ENCODE peak calls at places on chromosome 14, in four cellular contexts. One of them, this sample, is unnamed.

GRCh38 chr14:94044476-94045091 is 18.4 kb downstream of the OTUB2 start:
- DNase-seq in DND-41: no peak
- DNase-seq in PC-9: no peak
- DNase-seq in fibroblast of lung: no peak
- DNase-seq in this sample: no peak

GRCh38 chr14:75267141-75267601 is 11.5 kb upstream of the FOS start:
- DNase-seq in DND-41: no peak
- DNase-seq in PC-9: no peak
- DNase-seq in fibroblast of lung: peak
- DNase-seq in this sample: peak

GRCh38 chr14:70034257-70034656 is 154.5 kb downstream of the SLC8A3 start:
- DNase-seq in PC-9: no peak
- DNase-seq in fibroblast of lung: no peak
- DNase-seq in DND-41: no peak
- DNase-seq in this sample: no peak

GRCh38 chr14:46054526-46054925 is 597.1 kb downstream of the RPL10L start:
- DNase-seq in PC-9: no peak
- DNase-seq in DND-41: no peak
- DNase-seq in fibroblast of lung: peak
- DNase-seq in this sample: no peak

GRCh38 chr14:79161576-79161975 is 991.4 kb downstream of the NRXN3 start:
- DNase-seq in DND-41: peak
- DNase-seq in fibroblast of lung: peak
- DNase-seq in PC-9: peak
- DNase-seq in this sample: peak

GRCh38 chr14:98634043-98634820 is 637.8 kb downstream of the BCL11B start:
- DNase-seq in PC-9: no peak
- DNase-seq in DND-41: no peak
- DNase-seq in fibroblast of lung: no peak
- DNase-seq in this sample: no peak

GRCh38 chr14:89141862-89142261 is 275.2 kb downstream of the FOXN3 start:
- DNase-seq in PC-9: no peak
- DNase-seq in fibroblast of lung: no peak
- DNase-seq in DND-41: no peak
- DNase-seq in this sample: no peak

GRCh38 chr14:56709201-56709600 is 101.1 kb downstream of the OTX2 start:
- DNase-seq in PC-9: no peak
- DNase-seq in fibroblast of lung: no peak
- DNase-seq in DND-41: no peak
- DNase-seq in this sample: peak

GRCh38 chr14:67285876-67286452 is 44.7 kb downstream of the PALS1 start:
- DNase-seq in DND-41: no peak
- DNase-seq in fibroblast of lung: peak
- DNase-seq in PC-9: no peak
- DNase-seq in this sample: peak

GRCh38 chr14:74706101-74706500 is 6.8 kb downstream of the AREL1 start:
- DNase-seq in fibroblast of lung: no peak
- DNase-seq in DND-41: no peak
- DNase-seq in PC-9: no peak
- DNase-seq in this sample: no peak

GRCh38 chr14:34331728-34332623 is 130.1 kb downstream of the SPTSSA start:
- DNase-seq in DND-41: peak
- DNase-seq in PC-9: peak
- DNase-seq in fibroblast of lung: peak
- DNase-seq in this sample: peak

DNA sequence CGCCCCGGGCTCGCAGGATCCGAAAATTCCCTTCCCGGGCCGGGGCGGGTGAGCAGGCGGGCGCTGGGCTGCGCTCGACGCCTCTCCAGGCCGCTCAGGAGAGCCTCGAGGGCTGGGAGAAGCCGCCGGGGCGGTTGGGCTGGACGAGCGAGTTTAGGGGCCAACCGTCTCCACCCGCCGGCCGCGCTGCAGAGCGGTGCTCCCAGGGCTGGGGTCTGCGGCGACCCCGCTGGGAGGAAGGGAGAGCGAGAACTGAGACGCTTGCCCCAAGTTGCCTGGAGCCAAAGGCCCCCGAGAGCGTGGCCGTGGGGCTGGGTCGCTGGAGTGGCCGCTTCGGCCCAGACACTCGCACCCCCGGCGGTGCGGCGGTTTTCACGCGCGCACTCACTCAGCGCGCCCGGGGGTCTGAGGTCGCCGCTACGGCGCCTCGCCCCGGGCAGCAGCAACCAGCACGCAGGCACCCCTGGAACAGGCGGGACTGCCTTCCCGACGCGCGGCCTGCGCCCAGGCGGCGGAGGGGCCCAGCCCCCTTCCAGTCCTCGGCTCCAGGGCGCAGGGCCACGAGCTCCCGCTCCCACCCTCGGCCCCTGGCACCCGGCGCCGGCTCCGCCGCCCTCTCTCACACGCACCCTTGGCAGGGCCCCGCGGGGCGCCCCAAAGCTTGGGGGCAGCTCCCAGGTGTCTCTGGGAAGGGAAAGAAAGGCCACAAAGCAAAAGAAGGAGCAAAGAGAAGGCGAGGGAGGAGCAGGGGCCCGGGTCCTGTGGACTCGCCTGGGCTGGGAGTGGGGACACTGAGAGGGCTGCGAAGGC is 586 bp upstream of the EFS start:
- DNase-seq in fibroblast of lung: peak
- DNase-seq in DND-41: no peak
- DNase-seq in PC-9: peak
- DNase-seq in this sample: peak
- TF ChIP-seq EZH2 in fibroblast of lung: peak
- TF ChIP-seq EZH2 in DND-41: no peak
- TF ChIP-seq EZH2 in PC-9: no peak
- TF ChIP-seq EZH2 in this sample: no peak

GRCh38 chr14:91872011-91872476 is 4.7 kb upstream of the TC2N start:
- DNase-seq in PC-9: no peak
- DNase-seq in DND-41: peak
- DNase-seq in fibroblast of lung: peak
- DNase-seq in this sample: no peak
- H3K4me3 ChIP-seq in PC-9: no peak
- H3K4me3 ChIP-seq in DND-41: no peak
- H3K4me3 ChIP-seq in fibroblast of lung: no peak
- H3K4me3 ChIP-seq in this sample: no peak

DNA sequence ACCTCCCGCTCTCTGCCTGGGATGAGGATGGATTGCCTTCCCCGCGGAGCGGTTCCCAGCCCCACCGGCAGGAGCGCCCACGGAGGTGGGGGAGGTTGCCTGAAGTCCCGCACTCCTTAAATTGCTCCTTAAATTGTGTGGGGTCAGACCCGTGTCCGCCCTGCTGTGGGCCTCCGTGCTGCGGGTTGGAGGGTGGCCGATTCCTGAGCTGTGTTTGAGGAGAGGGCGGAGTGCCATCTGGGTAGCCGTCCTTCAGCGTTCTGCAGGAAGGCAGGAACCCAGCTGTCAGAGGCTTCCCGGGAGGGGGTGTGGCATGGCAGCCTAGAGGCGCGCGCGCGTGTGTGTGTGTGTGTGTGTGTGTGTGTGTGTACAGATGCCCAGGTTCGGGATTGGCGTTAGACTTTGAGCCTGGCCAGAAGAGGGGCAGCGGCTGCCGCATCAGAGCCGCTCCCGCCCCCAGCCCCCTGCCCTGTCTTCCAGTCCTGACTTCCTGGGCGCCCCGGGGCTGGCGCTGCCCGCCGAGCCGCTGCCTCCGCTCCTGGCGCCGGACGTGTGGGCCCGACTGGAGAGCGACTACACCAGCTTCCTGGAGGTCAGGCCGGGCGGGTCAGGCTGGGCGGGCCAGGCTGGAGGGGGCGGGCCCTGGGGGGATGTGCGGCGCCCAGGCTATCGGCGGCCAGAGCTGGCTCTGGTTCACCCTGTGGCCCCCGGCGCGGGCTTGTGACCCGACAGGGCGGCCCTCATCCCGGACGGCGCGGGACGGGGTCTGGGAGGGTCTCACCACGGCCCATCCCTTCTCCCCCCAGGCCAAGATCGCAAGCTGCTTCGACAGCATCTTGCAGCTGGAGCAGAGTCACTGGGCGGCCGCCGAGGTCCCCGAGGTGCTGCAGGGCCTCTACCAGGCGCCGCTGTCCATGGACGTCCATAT is 9.2 kb downstream of the EXOC3L4 start:
- DNase-seq in PC-9: peak
- DNase-seq in DND-41: peak
- DNase-seq in fibroblast of lung: peak
- DNase-seq in this sample: no peak
- TF ChIP-seq EZH2 in PC-9: no peak
- TF ChIP-seq EZH2 in DND-41: no peak
- TF ChIP-seq EZH2 in fibroblast of lung: peak
- TF ChIP-seq EZH2 in this sample: no peak

GRCh38 chr14:60094306-60094897 is 2.7 kb downstream of the PCNX4 start:
- DNase-seq in PC-9: peak
- DNase-seq in fibroblast of lung: peak
- DNase-seq in DND-41: peak
- DNase-seq in this sample: no peak
- H3K4me3 ChIP-seq in PC-9: peak
- H3K4me3 ChIP-seq in fibroblast of lung: peak
- H3K4me3 ChIP-seq in DND-41: no peak
- H3K4me3 ChIP-seq in this sample: peak

GRCh38 chr14:105195051-105195450 is 13.9 kb upstream of the NUDT14 start:
- DNase-seq in PC-9: no peak
- DNase-seq in fibroblast of lung: no peak
- DNase-seq in DND-41: no peak
- DNase-seq in this sample: no peak

GRCh38 chr14:105193916-105194782 is 13.0 kb upstream of the NUDT14 start:
- DNase-seq in fibroblast of lung: no peak
- DNase-seq in PC-9: peak
- DNase-seq in DND-41: peak
- DNase-seq in this sample: peak

GRCh38 chr14:105197274-105197673 is 16.2 kb upstream of the NUDT14 start:
- DNase-seq in fibroblast of lung: peak
- DNase-seq in PC-9: peak
- DNase-seq in DND-41: no peak
- DNase-seq in this sample: peak

GRCh38 chr14:105196228-105196960 is 15.3 kb upstream of the NUDT14 start:
- DNase-seq in PC-9: no peak
- DNase-seq in fibroblast of lung: no peak
- DNase-seq in DND-41: no peak
- DNase-seq in this sample: no peak

GRCh38 chr14:105195533-105196227 is 14.6 kb upstream of the NUDT14 start:
- DNase-seq in fibroblast of lung: no peak
- DNase-seq in PC-9: no peak
- DNase-seq in DND-41: peak
- DNase-seq in this sample: no peak
- TF ChIP-seq EZH2 in fibroblast of lung: no peak
- TF ChIP-seq EZH2 in PC-9: no peak
- TF ChIP-seq EZH2 in DND-41: no peak
- TF ChIP-seq EZH2 in this sample: no peak

DNA sequence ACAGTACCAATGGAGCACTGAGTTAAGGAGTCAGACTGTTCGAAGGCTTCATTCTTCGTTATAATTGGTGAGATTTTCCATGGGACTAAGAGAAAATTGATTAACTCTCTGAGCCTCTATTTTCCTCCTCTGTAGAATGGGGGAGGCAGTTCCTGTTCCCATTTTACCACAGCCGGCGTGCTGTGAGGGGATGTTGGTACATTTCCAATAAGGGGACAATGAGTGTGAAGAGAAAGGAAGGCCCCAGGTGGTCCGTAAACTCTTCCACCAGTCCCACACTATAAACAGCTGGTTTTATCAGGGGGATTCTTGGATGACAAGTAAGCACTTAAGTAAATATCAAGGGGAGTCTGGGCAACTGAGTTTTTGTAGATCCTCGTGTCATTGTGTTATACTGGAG is 109.9 kb downstream of the DAD1 start:
- DNase-seq in PC-9: no peak
- DNase-seq in DND-41: no peak
- DNase-seq in fibroblast of lung: no peak
- DNase-seq in this sample: no peak
- H3K4me3 ChIP-seq in PC-9: no peak
- H3K4me3 ChIP-seq in DND-41: no peak
- H3K4me3 ChIP-seq in fibroblast of lung: no peak
- H3K4me3 ChIP-seq in this sample: no peak

GRCh38 chr14:64724578-64724930 is 20.3 kb downstream of the PLEKHG3 start:
- DNase-seq in PC-9: no peak
- DNase-seq in fibroblast of lung: no peak
- DNase-seq in DND-41: no peak
- DNase-seq in this sample: no peak
- TF ChIP-seq EZH2 in PC-9: no peak
- TF ChIP-seq EZH2 in fibroblast of lung: no peak
- TF ChIP-seq EZH2 in DND-41: no peak
- TF ChIP-seq EZH2 in this sample: no peak

GRCh38 chr14:99737451-99737951 is 53.4 kb downstream of the CYP46A1 start:
- DNase-seq in fibroblast of lung: no peak
- DNase-seq in PC-9: no peak
- DNase-seq in DND-41: no peak
- DNase-seq in this sample: no peak
- H3K4me3 ChIP-seq in fibroblast of lung: peak
- H3K4me3 ChIP-seq in PC-9: peak
- H3K4me3 ChIP-seq in DND-41: no peak
- H3K4me3 ChIP-seq in this sample: no peak